ENCODE peak calls at places on chromosomes 3 and 15, in five cellular contexts. Y is ovary, Q is fibroblast of pulmonary artery, B is Peyer's patch, J is heart left ventricle. A is an unnamed sample.

GRCh38 chr3:63043631-63044030 is 168.4 kb upstream of the CADPS start:
- DNase-seq in Y (no peak), Q (no peak), B (no peak), J (no peak), A (no peak)

GRCh38 chr3:58341376-58341775 is 8.7 kb downstream of the PXK start:
- DNase-seq in Q (no peak), J (no peak), Y (no peak), B (no peak), A (no peak)

GRCh38 chr3:31077826-31078225 is 183.4 kb upstream of the GADL1 start:
- DNase-seq in Q (no peak), B (no peak), Y (no peak), J (no peak), A (no peak)

GRCh38 chr15:46091860-46092450 is 457.1 kb downstream of the SQOR start:
- DNase-seq in J (no peak), Q (peak), Y (no peak), B (no peak), A (no peak)

GRCh38 chr3:157871248-157871647 is 235.0 kb downstream of the SHOX2 start:
- DNase-seq in B (no peak), J (no peak), Y (no peak), Q (no peak), A (no peak)

GRCh38 chr15:66842710-66843441 is 140.8 kb downstream of the SMAD6 start:
- DNase-seq in J (peak), B (peak), Y (peak), Q (peak), A (peak)

GRCh38 chr15:52103217-52104207 is 9.1 kb downstream of the BCL2L10 start:
- DNase-seq in J (no peak), Q (peak), Y (peak), B (peak), A (no peak)

GRCh38 chr3:31027191-31027761 is 132.8 kb upstream of the GADL1 start:
- DNase-seq in Y (no peak), B (no peak), J (no peak), Q (no peak), A (no peak)

GRCh38 chr3:182692685-182693084 is 100.6 kb upstream of the ATP11B start:
- DNase-seq in Q (no peak), B (no peak), Y (no peak), J (no peak), A (no peak)

GRCh38 chr15:94671845-94672524 is 440.6 kb downstream of the MCTP2 start:
- DNase-seq in B (no peak), J (no peak), Q (peak), Y (peak), A (no peak)

GRCh38 chr15:60486742-60487141 is 7.8 kb upstream of the ICE2 start:
- DNase-seq in Y (no peak), B (no peak), J (no peak), Q (no peak), A (no peak)

GRCh38 chr3:159191454-159191853 is 389.6 kb downstream of the MFSD1 start:
- DNase-seq in B (no peak), J (no peak), Y (no peak), Q (peak), A (no peak)

GRCh38 chr3:78645628-78646310 is 1122.0 kb downstream of the ROBO1 start:
- DNase-seq in B (no peak), Q (peak), J (no peak), Y (no peak), A (no peak)

GRCh38 chr3:11757441-11757875 is 89.2 kb downstream of the TAMM41 start:
- DNase-seq in Q (peak), Y (no peak), J (no peak), B (no peak), A (no peak)

GRCh38 chr3:66452247-66453040 is 48.4 kb downstream of the LRIG1 start:
- DNase-seq in B (no peak), J (no peak), Q (peak), Y (peak), A (no peak)
- TF ChIP-seq CTCF in B (no peak), J (no peak), Q (peak), Y (no peak), A (no peak)

GRCh38 chr3:149900322-149900721 is 70.4 kb downstream of the PFN2 start:
- DNase-seq in Y (no peak), J (no peak), Q (no peak), B (no peak), A (no peak)

GRCh38 chr3:149898771-149899170 is 71.9 kb downstream of the PFN2 start:
- DNase-seq in Y (no peak), Q (peak), B (no peak), J (no peak), A (no peak)

GRCh38 chr3:149901770-149902169 is 68.9 kb downstream of the PFN2 start:
- DNase-seq in J (no peak), Y (no peak), B (no peak), Q (no peak), A (no peak)

GRCh38 chr3:149906036-149906435 is 64.7 kb downstream of the PFN2 start:
- DNase-seq in J (no peak), B (no peak), Q (no peak), Y (no peak), A (no peak)

DNA sequence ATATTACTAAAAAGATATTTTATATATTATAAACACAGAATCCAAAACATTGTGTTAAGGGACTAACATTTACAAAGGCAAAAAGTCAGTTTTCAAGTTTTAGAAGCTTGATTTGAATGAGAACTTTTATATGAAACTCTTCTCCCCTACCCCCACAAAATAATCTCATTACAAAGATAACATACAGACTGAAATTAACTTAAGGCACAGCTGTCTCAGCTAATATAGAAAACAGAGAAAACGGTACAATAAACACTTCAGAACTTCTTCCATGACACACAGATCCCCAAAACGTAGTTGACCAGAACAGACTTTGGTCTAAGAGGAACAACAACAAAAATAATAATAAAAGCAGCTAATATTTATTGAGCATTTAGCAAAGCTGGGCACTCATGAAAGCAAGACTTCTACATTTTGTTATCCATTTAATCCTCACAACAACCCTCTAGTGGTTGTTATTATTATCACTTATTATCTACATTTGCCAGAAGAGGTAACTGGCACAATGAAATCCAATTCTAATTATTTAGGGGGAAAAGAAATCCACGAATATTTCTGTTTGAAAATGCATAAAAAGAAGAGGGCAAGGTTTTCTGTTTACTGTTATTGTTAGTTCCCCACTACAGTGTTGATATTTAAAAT is 68.1 kb downstream of the PFN2 start:
- DNase-seq in Q (peak), B (no peak), Y (no peak), J (no peak), A (no peak)
- TF ChIP-seq CTCF in Q (peak), B (no peak), Y (no peak), J (no peak), A (no peak)

DNA sequence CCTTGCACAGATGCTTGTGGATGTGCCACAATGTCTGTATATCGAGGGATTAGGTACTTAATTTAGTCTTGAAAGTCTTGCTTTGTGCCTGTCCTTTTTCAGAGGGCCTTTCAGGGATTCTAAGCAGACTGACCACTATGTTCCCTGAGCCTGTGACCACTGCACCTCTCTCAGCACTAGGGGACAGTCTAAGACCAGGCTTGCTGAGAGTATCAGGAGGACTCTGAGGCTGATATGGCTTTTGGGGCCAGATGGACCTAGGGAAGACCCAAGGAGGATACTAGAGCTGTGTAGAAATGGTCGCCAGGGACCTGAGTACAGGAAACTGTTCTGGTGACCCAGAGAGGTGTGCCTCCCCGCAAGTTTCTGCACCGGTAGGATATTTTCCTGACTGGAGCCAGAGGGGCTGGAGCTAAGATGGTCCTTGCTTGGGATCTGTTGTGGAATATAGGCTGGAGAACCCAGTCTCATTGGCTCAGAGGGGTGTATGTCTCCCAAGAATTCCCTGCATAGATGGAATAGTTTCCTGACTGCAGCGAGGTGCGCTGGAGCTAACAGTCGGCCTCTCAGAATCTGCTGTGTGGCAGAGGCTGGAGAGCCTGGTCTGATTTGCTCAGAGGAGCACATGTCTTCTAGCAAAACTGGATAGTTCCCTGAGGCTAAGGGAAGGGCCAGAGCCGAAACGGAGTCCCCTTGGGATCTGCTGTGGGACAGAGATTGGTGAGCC is 213.2 kb upstream of the DCBLD2 start:
- DNase-seq in Y (no peak), B (no peak), J (no peak), Q (peak), A (no peak)
- TF ChIP-seq CTCF in Y (no peak), B (no peak), J (no peak), Q (peak), A (no peak)

GRCh38 chr3:43838009-43838758 is 147.4 kb downstream of the ABHD5 start:
- DNase-seq in J (no peak), Q (no peak), B (no peak), Y (no peak), A (no peak)

DNA sequence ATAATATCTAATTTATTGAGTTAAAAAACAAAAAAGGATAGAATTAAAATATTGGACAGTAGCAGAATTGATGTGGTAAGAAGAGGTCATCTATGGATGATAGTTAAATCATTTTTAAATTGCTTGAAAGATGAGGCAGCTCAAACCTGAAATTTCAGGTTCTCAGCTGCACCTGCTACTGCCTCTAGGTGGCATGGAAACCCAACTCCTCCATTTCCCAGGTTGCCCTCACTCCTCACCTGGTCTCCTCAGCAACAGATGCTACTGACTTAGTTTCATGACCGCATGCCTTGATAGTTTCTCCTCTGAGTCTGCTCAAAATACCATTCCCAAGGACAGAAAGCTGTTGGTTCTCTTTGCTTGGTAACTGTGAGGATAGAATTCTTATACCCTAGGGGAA is 148.1 kb downstream of the ABHD5 start:
- DNase-seq in J (no peak), Y (no peak), B (no peak), Q (no peak), A (no peak)
- TF ChIP-seq CTCF in J (no peak), Y (no peak), B (no peak), Q (no peak), A (no peak)

GRCh38 chr3:156131241-156131640 is 10.9 kb downstream of the KCNAB1 start:
- DNase-seq in Q (no peak), Y (no peak), B (no peak), J (no peak), A (no peak)

GRCh38 chr3:156132313-156132712 is 11.9 kb downstream of the KCNAB1 start:
- DNase-seq in J (no peak), Y (no peak), B (no peak), Q (no peak), A (no peak)

GRCh38 chr3:156131799-156132198 is 11.4 kb downstream of the KCNAB1 start:
- DNase-seq in B (no peak), Q (no peak), Y (no peak), J (no peak), A (no peak)

GRCh38 chr3:156140196-156140595 is 19.8 kb downstream of the KCNAB1 start:
- DNase-seq in Y (no peak), J (no peak), B (no peak), Q (no peak), A (no peak)

DNA sequence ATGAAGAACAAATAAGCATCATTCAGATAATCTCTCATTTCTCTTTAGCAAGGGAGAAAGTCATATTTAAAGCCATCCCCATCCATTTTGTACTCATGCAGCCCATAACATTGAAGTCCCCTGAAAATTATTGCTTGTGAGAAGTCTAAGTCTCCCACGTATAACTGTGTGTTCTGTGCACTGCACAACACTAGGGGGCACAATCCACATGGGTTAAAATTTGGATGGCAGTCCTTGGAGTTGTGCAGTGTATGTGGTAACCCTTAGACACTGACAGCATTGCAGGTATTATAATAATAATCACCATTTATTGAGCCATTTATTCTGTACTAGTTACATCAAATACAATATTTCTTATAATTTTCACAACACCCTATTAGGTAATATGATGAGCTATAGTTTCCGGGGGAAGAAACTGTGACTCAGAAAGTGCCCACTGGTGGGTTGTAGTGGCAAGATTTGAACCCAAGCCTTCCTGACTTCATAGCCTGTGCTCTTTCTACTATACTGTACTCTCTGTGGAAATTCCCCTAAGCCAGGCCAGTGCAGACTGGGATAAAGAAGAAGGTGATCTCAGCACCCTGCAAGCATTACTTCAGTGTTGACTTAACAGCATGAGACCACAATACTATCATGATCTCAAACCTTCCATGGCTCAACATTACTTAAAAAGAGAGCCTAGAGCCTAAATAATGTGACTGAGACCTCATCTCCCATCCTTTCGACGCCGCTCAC is 15.7 kb downstream of the KCNAB1 start:
- DNase-seq in Q (peak), J (no peak), B (no peak), Y (no peak), A (no peak)
- TF ChIP-seq CTCF in Q (peak), J (no peak), B (no peak), Y (no peak), A (no peak)

DNA sequence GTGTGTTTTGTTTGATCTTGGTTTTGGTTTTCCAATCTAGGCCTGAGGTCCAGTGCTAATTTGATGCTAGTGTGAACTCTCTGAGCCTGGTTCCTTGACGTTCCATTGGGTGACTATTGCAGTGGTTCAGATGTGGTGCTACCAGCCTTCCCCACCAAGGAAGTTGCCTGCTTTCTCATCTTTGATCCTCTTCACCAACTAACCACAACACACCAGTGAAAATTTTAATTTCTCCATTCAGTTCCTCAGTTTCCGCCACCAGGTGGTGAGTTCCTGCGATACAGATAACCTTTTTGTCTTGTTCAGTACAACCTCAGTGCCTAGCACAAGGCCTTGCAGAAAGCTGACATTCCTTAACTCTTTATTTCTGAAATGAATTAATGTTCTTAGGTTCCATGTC is 337.4 kb upstream of the TPRG1 start:
- DNase-seq in Q (no peak), B (no peak), Y (no peak), J (no peak), A (no peak)
- TF ChIP-seq CTCF in Q (no peak), B (no peak), Y (no peak), J (no peak), A (no peak)